ENCODE peak calls at places on chromosomes 1 and 21, in four cellular contexts. X is hepatocyte, J is PC-9, F is astrocyte. M is an unnamed sample.

GRCh38 chr1:226482975-226483660 is 65.4 kb upstream of the STUM start:
- DNase-seq in X (peak; percentile 43), J (no peak), F (no peak), M (no peak)

GRCh38 chr1:39919545-39919944 is 17.8 kb upstream of the MYCL start:
- DNase-seq in X (peak; percentile 87), J (peak; percentile 54), F (peak; percentile 30), M (peak; percentile 50)

GRCh38 chr1:233639611-233640010 is 25.7 kb downstream of the KCNK1 start:
- DNase-seq in X (no peak), J (no peak), F (peak; percentile 72), M (peak; percentile 73)

GRCh38 chr1:24865587-24865986 is 64.5 kb downstream of the RUNX3 start:
- DNase-seq in X (no peak), J (no peak), F (no peak), M (no peak)

GRCh38 chr1:168360151-168360550 is 79.5 kb downstream of the TBX19 start:
- DNase-seq in X (peak; percentile 28), J (no peak), F (peak; percentile 27), M (peak; percentile 47)

GRCh38 chr1:234997201-234998173 is 131.2 kb downstream of the TOMM20 start:
- DNase-seq in X (peak; percentile 87), J (peak; percentile 99), F (peak; percentile 99), M (peak; percentile 99)

GRCh38 chr1:84583648-84584047 is 9.4 kb upstream of the CTBS start:
- DNase-seq in X (no peak), J (no peak), F (no peak), M (no peak)

GRCh38 chr21:32956257-32956656 is 69.5 kb upstream of the OLIG2 start:
- DNase-seq in X (no peak), J (no peak), F (no peak), M (no peak)

GRCh38 chr21:27693376-27693775 is 726.5 kb upstream of the ADAMTS5 start:
- DNase-seq in X (no peak), J (no peak), F (peak; percentile 16), M (peak; percentile 41)

GRCh38 chr1:148264374-148265276 is 112.5 kb upstream of the NBPF11 start:
- DNase-seq in X (peak; percentile 67), J (peak; percentile 87), F (peak; percentile 71), M (peak; percentile 71)

GRCh38 chr21:44694776-44695175 is 2.2 kb upstream of the KRTAP10-12 start:
- DNase-seq in X (no peak), J (no peak), F (no peak), M (no peak)

GRCh38 chr1:22241811-22242210 is 98.9 kb upstream of the WNT4 start:
- DNase-seq in X (no peak), J (no peak), F (no peak), M (no peak)

GRCh38 chr1:40395211-40396175 is 22.0 kb downstream of the SMAP2 start:
- DNase-seq in X (no peak), J (no peak), F (no peak), M (no peak)

GRCh38 chr1:174971902-174972301 is 27.8 kb upstream of the CACYBP start:
- DNase-seq in X (no peak), J (no peak), F (no peak), M (no peak)

GRCh38 chr1:24472527-24473251 is 29.9 kb upstream of the RCAN3 start:
- DNase-seq in X (peak; percentile 22), J (no peak), F (no peak), M (no peak)

GRCh38 chr1:2074944-2075740 is 24.9 kb downstream of the PRKCZ start:
- DNase-seq in X (no peak), J (no peak), F (no peak), M (no peak)

GRCh38 chr1:163035791-163036249 is 33.3 kb upstream of the RGS4 start:
- DNase-seq in X (no peak), J (peak; percentile 73), F (peak; percentile 99), M (peak; percentile 34)

GRCh38 chr1:248872752-248873408 is 14.0 kb upstream of the ZNF692 start:
- DNase-seq in X (peak; percentile 73), J (peak; percentile 58), F (peak; percentile 74), M (peak; percentile 65)

GRCh38 chr21:22209304-22209700 is 1211.1 kb downstream of the NCAM2 start:
- DNase-seq in X (no peak), J (no peak), F (no peak), M (no peak)

GRCh38 chr1:232629250-232630046 is 485 bp downstream of the SIPA1L2 start:
- DNase-seq in X (peak; percentile 55), J (no peak), F (peak; percentile 32), M (peak; percentile 54)

GRCh38 chr1:175197536-175197935 is 5.0 kb upstream of the KIAA0040 start:
- DNase-seq in X (peak; percentile 30), J (peak; percentile 99), F (no peak), M (no peak)

GRCh38 chr1:85463666-85464496 is 1.1 kb downstream of the DDAH1 start:
- DNase-seq in X (no peak), J (no peak), F (peak; percentile 18), M (peak; percentile 34)

GRCh38 chr1:177274687-177275211 is 104.0 kb downstream of the BRINP2 start:
- DNase-seq in X (no peak), J (no peak), F (peak; percentile 83), M (peak; percentile 94)

GRCh38 chr1:99969260-99969728 is 502 bp upstream of the SLC35A3 start:
- DNase-seq in X (peak; percentile 11), J (no peak), F (no peak), M (no peak)

GRCh38 chr1:244012232-244012631 is 38.9 kb upstream of the ZBTB18 start:
- DNase-seq in X (no peak), J (no peak), F (peak; percentile 84), M (peak; percentile 88)

GRCh38 chr1:245260116-245260882 is 105.5 kb downstream of the KIF26B start:
- DNase-seq in X (no peak), J (no peak), F (no peak), M (no peak)

DNA sequence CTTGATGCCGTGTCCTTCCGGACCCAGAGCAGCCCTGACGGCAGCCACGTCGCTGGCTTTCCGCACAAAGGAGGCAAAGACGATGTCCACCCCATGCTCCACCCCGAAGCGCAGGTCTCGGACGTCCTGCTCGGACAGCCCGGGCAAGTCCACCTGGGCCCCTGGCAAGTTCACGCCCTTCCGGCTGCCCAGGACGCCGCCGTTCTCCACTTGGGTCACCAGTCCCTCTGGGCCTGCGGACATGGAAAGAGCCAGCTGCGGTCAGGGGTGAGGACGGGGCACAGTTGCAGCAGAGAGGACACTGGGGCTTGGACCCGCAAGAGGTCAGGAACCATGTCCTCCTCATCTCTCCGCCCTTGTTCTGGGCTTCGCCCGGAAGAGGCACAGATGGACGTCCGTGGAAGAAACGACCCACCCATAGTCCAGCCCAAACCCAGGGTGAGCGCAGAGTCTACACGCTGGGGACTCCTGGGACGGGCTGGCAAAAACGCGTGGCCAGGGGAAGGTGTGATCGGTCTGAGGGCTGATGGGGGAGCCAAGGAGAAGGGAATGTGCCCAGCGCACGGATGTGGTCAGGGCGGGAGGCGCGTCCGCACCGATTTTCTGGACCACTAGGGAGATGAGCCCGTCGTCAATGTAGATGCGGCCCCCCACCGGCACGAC is 6.6 kb downstream of the PKLR start:
- DNase-seq in X (no peak), J (no peak), F (no peak), M (no peak)
- TF ChIP-seq EZH2 in X (no peak), J (no peak), F (no peak), M (peak; percentile 71)

DNA sequence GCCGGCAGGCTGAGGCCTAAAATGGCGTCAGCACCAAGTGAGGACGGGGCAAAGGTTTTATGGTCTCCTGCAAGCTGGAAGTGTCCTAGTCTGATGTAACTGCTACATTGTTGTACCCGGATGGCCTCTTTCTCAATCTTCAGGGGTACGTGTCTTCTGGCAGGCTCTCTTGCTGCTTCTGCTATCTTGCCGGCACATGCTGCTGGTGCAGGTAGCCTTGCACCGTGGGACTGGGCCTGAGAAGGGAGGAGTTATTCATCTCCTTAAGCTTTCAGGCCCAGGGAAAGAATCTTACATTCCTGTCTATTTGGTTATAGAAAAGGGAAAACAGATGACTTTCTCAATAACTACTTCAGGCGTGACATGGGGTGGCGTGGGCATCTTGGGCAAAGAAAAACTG is 72.2 kb downstream of the ZNF678 start:
- DNase-seq in X (no peak), J (no peak), F (no peak), M (no peak)
- H3K9me3 ChIP-seq in X (peaks cover 27% of the 10 kb centered on the region), J (peaks cover 11% of the 10 kb centered on the region), F (peaks cover 19% of the 10 kb centered on the region), M (no peaks in the 10 kb centered on the region)

DNA sequence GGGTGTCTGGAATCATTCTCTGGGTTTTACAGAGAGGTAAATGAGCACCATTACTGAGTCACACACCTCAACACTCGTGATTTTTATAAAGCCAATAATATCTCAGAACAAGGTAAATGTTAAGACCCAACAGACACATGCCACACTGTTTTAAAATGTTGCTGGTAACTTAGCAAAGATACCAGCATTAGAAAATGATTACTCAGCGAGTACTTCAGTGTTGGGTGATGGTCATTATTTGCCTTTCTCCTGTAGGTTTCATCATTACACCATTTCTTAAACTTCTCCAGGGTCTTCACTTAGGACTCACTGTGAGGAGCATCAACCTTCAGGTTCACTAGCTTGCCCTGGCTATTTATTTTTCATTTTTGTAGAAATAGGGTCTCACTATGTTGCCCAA is 6.9 kb upstream of the C4BPB start:
- DNase-seq in X (no peak), J (no peak), F (no peak), M (no peak)
- TF ChIP-seq CTCF in X (no peak), J (no peak), F (no peak), M (no peak)

DNA sequence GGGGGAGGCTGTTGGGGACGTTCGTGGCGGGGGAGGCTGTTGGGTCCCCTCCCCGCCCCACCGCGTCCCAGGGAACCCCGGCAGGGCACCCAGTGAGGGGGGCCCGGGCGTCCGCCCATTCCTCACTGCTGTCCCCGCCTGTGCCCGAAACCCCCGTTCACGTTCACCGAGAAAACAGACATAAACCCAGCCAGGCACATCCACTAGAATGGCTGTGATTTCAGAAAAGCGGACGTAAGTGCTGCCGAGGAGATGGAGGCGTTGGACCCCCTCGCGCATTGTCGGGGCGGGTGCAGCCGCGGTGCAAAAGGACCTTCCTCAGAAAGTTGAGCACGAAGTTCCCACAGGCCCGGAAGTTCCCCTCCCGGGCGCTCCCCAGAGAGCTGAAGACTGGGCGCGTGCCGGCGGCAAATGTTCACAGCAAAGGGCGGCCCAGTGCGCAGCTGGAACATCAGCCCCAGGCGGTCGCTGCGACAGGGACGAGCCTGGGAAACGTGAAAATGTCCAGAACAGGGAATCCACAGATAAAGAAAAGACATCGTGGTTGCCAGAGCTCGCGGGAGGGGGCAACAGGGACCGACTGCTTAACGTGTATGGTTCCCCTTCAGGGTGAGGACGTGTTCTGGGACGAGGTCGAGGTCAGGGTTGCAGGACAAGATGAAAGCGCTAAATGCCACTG is 18.5 kb upstream of the SAMD11 start:
- DNase-seq in X (peak; percentile 66), J (no peak), F (peak; percentile 24), M (peak; percentile 47)
- TF ChIP-seq EZH2 in X (no peak), J (no peak), F (no peak), M (no peak)

GRCh38 chr21:9750341-9751086 is 770.9 kb upstream of the TPTE start:
- DNase-seq in X (no peak), J (no peak), F (no peak), M (no peak)
- H3K9me3 ChIP-seq in X (peaks cover 22% of the 10 kb centered on the region), J (no peaks in the 10 kb centered on the region), F (peaks cover 39% of the 10 kb centered on the region), M (no peaks in the 10 kb centered on the region)

DNA sequence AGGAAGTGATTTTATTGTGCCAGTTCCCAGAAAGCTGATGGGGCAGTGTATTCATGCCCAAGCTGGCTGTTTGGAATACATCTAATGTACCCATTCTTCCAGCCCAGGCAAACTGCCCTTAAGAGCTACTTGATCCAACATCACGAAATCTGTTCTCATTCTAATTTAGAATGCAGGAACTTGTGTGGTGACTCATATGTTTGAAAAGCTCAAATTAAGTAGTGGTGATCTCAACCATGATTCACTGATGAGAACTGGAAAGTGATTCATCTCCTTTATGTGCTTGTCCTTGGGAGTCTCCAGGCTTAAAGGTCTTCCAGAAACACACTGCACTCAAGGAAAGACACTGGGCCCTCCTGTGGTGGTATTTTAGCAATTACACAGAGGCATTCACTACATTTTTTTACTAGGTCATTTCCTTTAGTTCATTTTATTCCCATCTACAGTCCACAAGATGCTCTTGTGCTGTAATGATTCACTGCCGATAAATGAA is 65.4 kb downstream of the RPE65 start:
- DNase-seq in X (peak; percentile 80), J (peak; percentile 99), F (peak; percentile 100), M (peak; percentile 100)
- TF ChIP-seq CTCF in X (peak; percentile 38), J (peak; percentile 72), F (peak; percentile 66), M (peak; percentile 37)